ENCODE peak calls at places on chromosomes 6 and 20, in six cellular contexts. One of them, this sample, is unnamed.

GRCh38 chr6:169867751-169868191 is 116.3 kb downstream of the ERMARD start:
- DNase-seq in choroid plexus epithelial cell: no peak
- DNase-seq in GM18507: no peak
- DNase-seq in NCI-H2081: no peak
- DNase-seq in NCI-H1092 treated with DMSO at 0.1 percent for 48 hours: no peak
- DNase-seq in CD4-positive, alpha-beta T cell: no peak
- DNase-seq in this sample: no peak

GRCh38 chr6:150788135-150788534 is 77.4 kb upstream of the MTHFD1L start:
- DNase-seq in CD4-positive, alpha-beta T cell: no peak
- DNase-seq in GM18507: no peak
- DNase-seq in NCI-H1092 treated with DMSO at 0.1 percent for 48 hours: no peak
- DNase-seq in NCI-H2081: no peak
- DNase-seq in choroid plexus epithelial cell: no peak
- DNase-seq in this sample: no peak

GRCh38 chr20:44392776-44393607 is 37.5 kb downstream of the HNF4A start:
- DNase-seq in choroid plexus epithelial cell: no peak
- DNase-seq in GM18507: no peak
- DNase-seq in NCI-H2081: no peak
- DNase-seq in NCI-H1092 treated with DMSO at 0.1 percent for 48 hours: no peak
- DNase-seq in CD4-positive, alpha-beta T cell: no peak
- DNase-seq in this sample: no peak

GRCh38 chr6:92281571-92282076 is 1137.7 kb downstream of the EPHA7 start:
- DNase-seq in NCI-H2081: no peak
- DNase-seq in choroid plexus epithelial cell: no peak
- DNase-seq in GM18507: no peak
- DNase-seq in NCI-H1092 treated with DMSO at 0.1 percent for 48 hours: no peak
- DNase-seq in CD4-positive, alpha-beta T cell: no peak
- DNase-seq in this sample: no peak

GRCh38 chr20:855466-856360 is 22.2 kb downstream of the FAM110A start:
- DNase-seq in CD4-positive, alpha-beta T cell: no peak
- DNase-seq in NCI-H2081: no peak
- DNase-seq in choroid plexus epithelial cell: no peak
- DNase-seq in NCI-H1092 treated with DMSO at 0.1 percent for 48 hours: no peak
- DNase-seq in GM18507: no peak
- DNase-seq in this sample: no peak

GRCh38 chr6:169811072-169811471 is 59.6 kb downstream of the ERMARD start:
- DNase-seq in CD4-positive, alpha-beta T cell: no peak
- DNase-seq in NCI-H1092 treated with DMSO at 0.1 percent for 48 hours: no peak
- DNase-seq in GM18507: no peak
- DNase-seq in choroid plexus epithelial cell: no peak
- DNase-seq in NCI-H2081: no peak
- DNase-seq in this sample: no peak

GRCh38 chr6:151850479-151850878 is 43.0 kb downstream of the ESR1 start:
- DNase-seq in NCI-H1092 treated with DMSO at 0.1 percent for 48 hours: no peak
- DNase-seq in choroid plexus epithelial cell: no peak
- DNase-seq in GM18507: no peak
- DNase-seq in NCI-H2081: no peak
- DNase-seq in CD4-positive, alpha-beta T cell: no peak
- DNase-seq in this sample: no peak

GRCh38 chr6:95856876-95857364 is 158.9 kb upstream of the FUT9 start:
- DNase-seq in NCI-H2081: no peak
- DNase-seq in NCI-H1092 treated with DMSO at 0.1 percent for 48 hours: no peak
- DNase-seq in CD4-positive, alpha-beta T cell: no peak
- DNase-seq in GM18507: no peak
- DNase-seq in choroid plexus epithelial cell: no peak
- DNase-seq in this sample: no peak

GRCh38 chr6:143451531-143451930 is 926 bp downstream of the PEX3 start:
- DNase-seq in NCI-H2081: no peak
- DNase-seq in NCI-H1092 treated with DMSO at 0.1 percent for 48 hours: no peak
- DNase-seq in choroid plexus epithelial cell: peak
- DNase-seq in GM18507: no peak
- DNase-seq in CD4-positive, alpha-beta T cell: no peak
- DNase-seq in this sample: no peak

GRCh38 chr6:40796280-40797223 is 209.4 kb upstream of the LRFN2 start:
- DNase-seq in NCI-H2081: no peak
- DNase-seq in CD4-positive, alpha-beta T cell: no peak
- DNase-seq in choroid plexus epithelial cell: peak
- DNase-seq in GM18507: no peak
- DNase-seq in NCI-H1092 treated with DMSO at 0.1 percent for 48 hours: peak
- DNase-seq in this sample: no peak

GRCh38 chr6:45626087-45626891 is 248.6 kb upstream of the SUPT3H start:
- DNase-seq in NCI-H1092 treated with DMSO at 0.1 percent for 48 hours: no peak
- DNase-seq in choroid plexus epithelial cell: peak
- DNase-seq in GM18507: no peak
- DNase-seq in CD4-positive, alpha-beta T cell: no peak
- DNase-seq in NCI-H2081: no peak
- DNase-seq in this sample: no peak

GRCh38 chr6:44297063-44298038 is 15.8 kb downstream of the AARS2 start:
- DNase-seq in NCI-H1092 treated with DMSO at 0.1 percent for 48 hours: no peak
- DNase-seq in NCI-H2081: peak
- DNase-seq in choroid plexus epithelial cell: peak
- DNase-seq in GM18507: no peak
- DNase-seq in CD4-positive, alpha-beta T cell: peak
- DNase-seq in this sample: no peak

GRCh38 chr6:20933057-20933792 is 399.0 kb downstream of the CDKAL1 start:
- DNase-seq in NCI-H1092 treated with DMSO at 0.1 percent for 48 hours: no peak
- DNase-seq in NCI-H2081: peak
- DNase-seq in choroid plexus epithelial cell: no peak
- DNase-seq in CD4-positive, alpha-beta T cell: no peak
- DNase-seq in GM18507: no peak
- DNase-seq in this sample: no peak

GRCh38 chr6:136962661-136963060 is 40.6 kb downstream of the SLC35D3 start:
- DNase-seq in GM18507: no peak
- DNase-seq in choroid plexus epithelial cell: no peak
- DNase-seq in CD4-positive, alpha-beta T cell: no peak
- DNase-seq in NCI-H1092 treated with DMSO at 0.1 percent for 48 hours: peak
- DNase-seq in NCI-H2081: peak
- DNase-seq in this sample: no peak

GRCh38 chr20:4300921-4301320 is 285.6 kb upstream of the RNF24 start:
- DNase-seq in CD4-positive, alpha-beta T cell: no peak
- DNase-seq in choroid plexus epithelial cell: no peak
- DNase-seq in GM18507: no peak
- DNase-seq in NCI-H1092 treated with DMSO at 0.1 percent for 48 hours: no peak
- DNase-seq in NCI-H2081: no peak
- DNase-seq in this sample: no peak

GRCh38 chr20:5191829-5192569 is 65.2 kb downstream of the CDS2 start:
- DNase-seq in GM18507: peak
- DNase-seq in CD4-positive, alpha-beta T cell: no peak
- DNase-seq in NCI-H2081: peak
- DNase-seq in choroid plexus epithelial cell: peak
- DNase-seq in NCI-H1092 treated with DMSO at 0.1 percent for 48 hours: peak
- DNase-seq in this sample: peak

GRCh38 chr6:82953871-82954270 is 111.8 kb downstream of the UBE3D start:
- DNase-seq in NCI-H2081: no peak
- DNase-seq in GM18507: no peak
- DNase-seq in NCI-H1092 treated with DMSO at 0.1 percent for 48 hours: no peak
- DNase-seq in choroid plexus epithelial cell: peak
- DNase-seq in CD4-positive, alpha-beta T cell: no peak
- DNase-seq in this sample: no peak